ENCODE peak calls at places on chromosomes 12 and 14, in seven cellular contexts. E is left ventricle myocardium inferior, H is ovary, K is lower leg skin, L is H7, V is endothelial cell of umbilical vein, C is prostate gland. T is an unnamed sample.
A peak's percentile ranks its signal among the peaks of the same experiment; 100 is the strongest.

GRCh38 chr12:98644433-98644711 is 216 bp downstream of the IKBIP start:
- DNase-seq in E (no peak), H (peak; percentile 42), K (no peak), L (no peak), V (no peak), C (peak; percentile 37), T (no peak)

GRCh38 chr12:1533205-1533601 is 61.2 kb downstream of the FBXL14 start:
- DNase-seq in E (no peak), H (no peak), K (no peak), L (no peak), V (no peak), C (no peak), T (peak; percentile 34)

GRCh38 chr12:80596509-80596908 is 110.9 kb upstream of the MYF6 start:
- DNase-seq in E (no peak), H (no peak), K (no peak), L (no peak), V (no peak), C (no peak), T (no peak)

GRCh38 chr14:100726467-100726811 is 253 bp upstream of the DLK1 start:
- DNase-seq in E (no peak), H (no peak), K (no peak), L (no peak), V (no peak), C (no peak), T (no peak)

GRCh38 chr14:65073605-65074201 is 28.6 kb downstream of the MAX start:
- DNase-seq in E (no peak), H (no peak), K (no peak), L (no peak), V (no peak), C (no peak), T (no peak)

GRCh38 chr14:99360774-99361595 is 89.0 kb upstream of the BCL11B start:
- DNase-seq in E (no peak), H (no peak), K (no peak), L (no peak), V (no peak), C (no peak), T (no peak)

GRCh38 chr14:72812292-72812851 is 81.5 kb downstream of the DPF3 start:
- DNase-seq in E (peak; percentile 82), H (no peak), K (no peak), L (peak; percentile 51), V (no peak), C (no peak), T (no peak)

GRCh38 chr12:125403145-125403789 is 338.0 kb downstream of the AACS start:
- DNase-seq in E (no peak), H (no peak), K (no peak), L (peak; percentile 74), V (peak; percentile 24), C (no peak), T (peak; percentile 2)

GRCh38 chr14:61388173-61388975 is 67.0 kb downstream of the PRKCH start:
- DNase-seq in E (no peak), H (no peak), K (no peak), L (no peak), V (peak; percentile 69), C (no peak), T (peak; percentile 48)

GRCh38 chr12:109951136-109951535 is 45.0 kb downstream of the GIT2 start:
- DNase-seq in E (no peak), H (no peak), K (no peak), L (no peak), V (no peak), C (no peak), T (no peak)

GRCh38 chr14:95313707-95314106 is 6.0 kb downstream of the CLMN start:
- DNase-seq in E (peak; percentile 60), H (peak; percentile 68), K (peak; percentile 74), L (no peak), V (no peak), C (peak; percentile 47), T (no peak)

GRCh38 chr12:1880876-1881275 is 37.6 kb downstream of the CACNA2D4 start:
- DNase-seq in E (no peak), H (no peak), K (no peak), L (peak; percentile 13), V (no peak), C (no peak), T (no peak)

GRCh38 chr12:95859344-95859816 is 628 bp downstream of the SNRPF start:
- DNase-seq in E (no peak), H (no peak), K (no peak), L (peak; percentile 21), V (no peak), C (no peak), T (no peak)

GRCh38 chr14:79581912-79582576 is 629.3 kb downstream of the DIO2 start:
- DNase-seq in E (no peak), H (no peak), K (no peak), L (no peak), V (no peak), C (no peak), T (no peak)

GRCh38 chr12:5784626-5785130 is 160.4 kb downstream of the ANO2 start:
- DNase-seq in E (no peak), H (no peak), K (no peak), L (no peak), V (no peak), C (no peak), T (no peak)

GRCh38 chr14:24296341-24297157 is 3.0 kb downstream of the DHRS1 start:
- DNase-seq in E (peak; percentile 43), H (peak; percentile 43), K (no peak), L (peak; percentile 85), V (peak; percentile 89), C (peak; percentile 51), T (peak; percentile 38)

GRCh38 chr12:46371718-46372130 is 849 bp downstream of the SLC38A2 start:
- DNase-seq in E (peak; percentile 67), H (peak; percentile 63), K (peak; percentile 66), L (peak; percentile 70), V (no peak), C (peak; percentile 60), T (no peak)

GRCh38 chr12:75438052-75438754 is 42.4 kb upstream of the GLIPR1 start:
- DNase-seq in E (no peak), H (no peak), K (no peak), L (no peak), V (no peak), C (no peak), T (no peak)

GRCh38 chr12:115341442-115341841 is 657.5 kb upstream of the TBX3 start:
- DNase-seq in E (peak; percentile 53), H (peak; percentile 85), K (peak; percentile 91), L (no peak), V (peak; percentile 70), C (no peak), T (no peak)

GRCh38 chr14:69287096-69287991 is 27.4 kb downstream of the GALNT16 start:
- DNase-seq in E (no peak), H (peak; percentile 25), K (no peak), L (peak; percentile 58), V (no peak), C (no peak), T (no peak)

DNA sequence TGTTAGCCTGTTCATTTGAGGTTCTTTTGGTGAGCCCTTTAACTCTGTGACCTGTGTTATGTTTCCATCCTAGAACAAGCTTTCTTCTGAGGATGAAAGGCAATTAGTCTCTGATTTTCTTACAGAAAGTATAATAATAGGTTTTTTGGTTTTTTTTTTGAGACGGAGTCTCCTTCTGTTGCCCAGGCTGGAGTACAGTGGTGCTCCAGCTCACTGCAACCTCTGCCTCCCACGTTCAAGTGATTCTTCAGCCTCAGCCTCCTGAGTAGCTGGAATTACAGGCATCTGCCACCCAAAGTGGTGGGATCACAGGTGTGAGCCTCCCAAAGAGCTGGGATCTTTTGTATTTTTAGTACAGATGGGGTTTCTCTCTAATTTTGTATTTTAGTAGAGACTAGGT is 52.7 kb upstream of the SYNE2 start:
- DNase-seq in E (no peak), H (no peak), K (no peak), L (no peak), V (no peak), C (no peak), T (no peak)
- H3K4me3 ChIP-seq in E (peak overlapping the region; percentile 36), H (peak overlapping the region; percentile 24), K (no peak overlapping the region), L (no peak overlapping the region), V (no peak overlapping the region), C (no peak overlapping the region), T (no peak overlapping the region)

DNA sequence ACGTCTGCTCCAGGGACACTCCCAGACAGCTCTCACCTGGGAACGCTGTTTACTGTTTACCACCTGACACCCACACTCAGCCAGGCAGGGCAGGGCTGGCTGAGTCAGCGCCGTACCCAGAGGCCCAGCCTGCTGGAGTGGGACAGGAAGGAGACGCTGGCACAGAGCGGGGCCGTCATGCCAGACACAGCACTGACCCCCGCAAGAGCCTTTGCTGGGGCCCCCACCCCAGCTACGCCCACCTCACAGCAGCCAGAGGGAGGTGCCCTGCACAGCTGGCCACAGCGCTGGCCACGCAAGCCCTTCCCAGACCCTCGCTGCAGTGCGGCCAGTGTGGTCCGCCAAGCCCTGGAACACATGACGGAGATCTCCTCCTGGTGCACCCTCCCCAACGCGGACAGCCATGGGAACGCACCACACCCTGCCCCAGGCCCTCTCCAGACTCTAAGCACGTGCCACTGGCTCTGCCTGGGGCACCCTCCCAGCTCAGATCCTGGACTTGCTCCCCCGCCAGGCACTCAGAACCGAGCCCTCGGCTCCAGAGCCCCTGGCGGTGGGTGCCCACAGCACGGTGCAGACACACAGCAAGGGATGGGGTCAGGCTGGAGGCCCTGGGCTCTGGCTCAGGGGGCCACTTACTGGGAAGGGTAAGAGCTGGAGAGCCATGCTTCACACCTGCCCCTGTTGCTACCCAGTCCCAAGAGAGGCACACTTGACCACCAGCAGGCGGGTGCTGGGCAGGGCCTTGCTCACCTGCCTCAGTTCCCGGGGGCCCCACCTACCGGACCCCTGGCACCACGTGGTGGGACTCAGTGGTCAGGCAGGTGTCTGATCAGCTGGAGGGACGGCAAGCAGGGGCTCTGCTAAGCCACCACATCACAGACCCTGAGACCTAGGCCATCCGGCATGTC is 5.6 kb downstream of the AHNAK2 start:
- DNase-seq in E (peak; percentile 17), H (peak; percentile 68), K (peak; percentile 85), L (no peak), V (peak; percentile 63), C (peak; percentile 82), T (no peak)
- H3K4me3 ChIP-seq in E (no peak overlapping the region), H (no peak overlapping the region), K (no peak overlapping the region), L (no peak overlapping the region), V (no peak overlapping the region), C (no peak overlapping the region), T (no peak overlapping the region)

GRCh38 chr12:121806556-121807308 is 2.9 kb downstream of the SETD1B start:
- DNase-seq in E (no peak), H (peak; percentile 19), K (no peak), L (peak; percentile 53), V (no peak), C (no peak), T (no peak)
- H3K4me3 ChIP-seq in E (peak overlapping the region; percentile 81), H (peak overlapping the region; percentile 77), K (no peak overlapping the region), L (peak overlapping the region; percentile 14), V (peak overlapping the region; percentile 16), C (peak overlapping the region; percentile 84), T (peak overlapping the region; percentile 75)

GRCh38 chr14:92549853-92550244 is 36.3 kb downstream of the RIN3 start:
- DNase-seq in E (peak; percentile 48), H (peak; percentile 38), K (peak; percentile 38), L (no peak), V (no peak), C (no peak), T (no peak)

GRCh38 chr14:92552066-92552465 is 38.5 kb downstream of the RIN3 start:
- DNase-seq in E (no peak), H (no peak), K (peak; percentile 27), L (no peak), V (no peak), C (no peak), T (no peak)

GRCh38 chr14:92551066-92551841 is 37.7 kb downstream of the RIN3 start:
- DNase-seq in E (no peak), H (no peak), K (no peak), L (no peak), V (no peak), C (no peak), T (no peak)

GRCh38 chr14:92546347-92547053 is 32.9 kb downstream of the RIN3 start:
- DNase-seq in E (no peak), H (no peak), K (no peak), L (no peak), V (peak; percentile 60), C (no peak), T (no peak)

GRCh38 chr14:92549096-92549852 is 35.7 kb downstream of the RIN3 start:
- DNase-seq in E (peak; percentile 45), H (peak; percentile 36), K (no peak), L (no peak), V (no peak), C (no peak), T (no peak)
- H3K4me3 ChIP-seq in E (peak overlapping the region; percentile 20), H (no peak overlapping the region), K (no peak overlapping the region), L (no peak overlapping the region), V (no peak overlapping the region), C (no peak overlapping the region), T (no peak overlapping the region)

T was measured in naive thymus-derived CD4-positive, alpha-beta T cell.